ENCODE peak calls at places on chromosomes 5 and 9, in five cellular contexts. B is H1, A is astrocyte, E is GM23338, H is GM23248. O is an unnamed sample.
A peak's percentile ranks its signal among the peaks of the same experiment; 100 is the strongest.

GRCh38 chr9:135526089-135526729 is 5.0 kb downstream of the LCN1 start:
- DNase-seq in B (no peak), A (no peak), E (no peak), H (no peak), O (no peak)

GRCh38 chr9:135335691-135336181 is 143.8 kb upstream of the PPP1R26 start:
- DNase-seq in B (no peak), A (no peak), E (no peak), H (no peak), O (no peak)

GRCh38 chr9:6426117-6426516 is 13.1 kb downstream of the UHRF2 start:
- DNase-seq in B (no peak), A (no peak), E (no peak), H (no peak), O (no peak)

GRCh38 chr5:88480766-88481499 is 212.3 kb upstream of the TMEM161B start:
- DNase-seq in B (no peak), A (peak; percentile 35), E (no peak), H (peak; percentile 15), O (no peak)

GRCh38 chr5:152623951-152624350 is 218.9 kb upstream of the NMUR2 start:
- DNase-seq in B (no peak), A (no peak), E (peak; percentile 7), H (no peak), O (no peak)

GRCh38 chr5:154205441-154206117 is 15.0 kb downstream of the GALNT10 start:
- DNase-seq in B (no peak), A (peak; percentile 79), E (no peak), H (peak; percentile 22), O (no peak)

GRCh38 chr9:127422787-127423186 is 1.4 kb upstream of the ZNF79 start:
- DNase-seq in B (no peak), A (no peak), E (no peak), H (no peak), O (no peak)

GRCh38 chr9:65409471-65409980 is 124.5 kb upstream of the FOXD4L5 start:
- DNase-seq in B (no peak), A (no peak), E (no peak), H (no peak), O (no peak)

GRCh38 chr9:133257398-133258053 is 17.5 kb downstream of the ABO start:
- DNase-seq in B (no peak), A (no peak), E (no peak), H (no peak), O (no peak)

GRCh38 chr5:122602700-122603099 is 172.2 kb upstream of the SNX2 start:
- DNase-seq in B (no peak), A (no peak), E (no peak), H (no peak), O (no peak)

GRCh38 chr5:157607371-157608161 is 32.0 kb upstream of the ADAM19 start:
- DNase-seq in B (no peak), A (peak; percentile 74), E (no peak), H (peak; percentile 87), O (peak; percentile 32)

GRCh38 chr9:109923371-109923770 is 143.4 kb downstream of the PALM2AKAP2 start:
- DNase-seq in B (no peak), A (no peak), E (peak; percentile 19), H (no peak), O (no peak)

GRCh38 chr9:82581516-82581915 is 481.4 kb downstream of the RASEF start:
- DNase-seq in B (no peak), A (peak; percentile 53), E (no peak), H (no peak), O (no peak)

GRCh38 chr5:133083901-133084300 is 32.1 kb downstream of the HSPA4 start:
- DNase-seq in B (no peak), A (no peak), E (no peak), H (no peak), O (no peak)

GRCh38 chr5:17081142-17081541 is 136.3 kb upstream of the BASP1 start:
- DNase-seq in B (no peak), A (no peak), E (no peak), H (peak; percentile 60), O (no peak)

GRCh38 chr5:16970260-16970659 is 34.2 kb upstream of the MYO10 start:
- DNase-seq in B (no peak), A (no peak), E (no peak), H (no peak), O (no peak)

GRCh38 chr9:76216161-76216649 is 178.0 kb downstream of the RFK start:
- DNase-seq in B (no peak), A (peak; percentile 98), E (no peak), H (peak; percentile 95), O (peak; percentile 16)

GRCh38 chr5:178236685-178237084 is 4.1 kb upstream of the PHYKPL start:
- DNase-seq in B (no peak), A (no peak), E (no peak), H (no peak), O (no peak)

GRCh38 chr9:36731576-36731975 is 158.9 kb downstream of the MELK start:
- DNase-seq in B (no peak), A (peak; percentile 10), E (no peak), H (peak; percentile 9), O (no peak)

GRCh38 chr9:127221695-127222094 is 42.9 kb upstream of the GARNL3 start:
- DNase-seq in B (no peak), A (no peak), E (no peak), H (no peak), O (no peak)

GRCh38 chr5:17203329-17204132 is 13.9 kb upstream of the BASP1 start:
- DNase-seq in B (no peak), A (peak; percentile 56), E (peak; percentile 68), H (peak; percentile 84), O (peak; percentile 70)

GRCh38 chr9:125511780-125512179 is 195.2 kb downstream of the MAPKAP1 start:
- DNase-seq in B (peak; percentile 6), A (no peak), E (no peak), H (no peak), O (no peak)

GRCh38 chr5:151041577-151042268 is 21.3 kb downstream of the GPX3 start:
- DNase-seq in B (no peak), A (no peak), E (no peak), H (no peak), O (no peak)

GRCh38 chr9:137241490-137242328 is 622 bp downstream of the TUBB4B start:
- DNase-seq in B (no peak), A (no peak), E (no peak), H (peak; percentile 89), O (peak; percentile 79)

GRCh38 chr9:95135756-95136155 is 181.8 kb downstream of the FANCC start:
- DNase-seq in B (no peak), A (no peak), E (no peak), H (no peak), O (no peak)
- H3K4me1 ChIP-seq in B (peaks cover 5% of the 10 kb centered on the region), A (no peaks in the 10 kb centered on the region), E (peaks cover 18% of the 10 kb centered on the region), H (no peaks in the 10 kb centered on the region), O (peaks cover 35% of the 10 kb centered on the region)

DNA sequence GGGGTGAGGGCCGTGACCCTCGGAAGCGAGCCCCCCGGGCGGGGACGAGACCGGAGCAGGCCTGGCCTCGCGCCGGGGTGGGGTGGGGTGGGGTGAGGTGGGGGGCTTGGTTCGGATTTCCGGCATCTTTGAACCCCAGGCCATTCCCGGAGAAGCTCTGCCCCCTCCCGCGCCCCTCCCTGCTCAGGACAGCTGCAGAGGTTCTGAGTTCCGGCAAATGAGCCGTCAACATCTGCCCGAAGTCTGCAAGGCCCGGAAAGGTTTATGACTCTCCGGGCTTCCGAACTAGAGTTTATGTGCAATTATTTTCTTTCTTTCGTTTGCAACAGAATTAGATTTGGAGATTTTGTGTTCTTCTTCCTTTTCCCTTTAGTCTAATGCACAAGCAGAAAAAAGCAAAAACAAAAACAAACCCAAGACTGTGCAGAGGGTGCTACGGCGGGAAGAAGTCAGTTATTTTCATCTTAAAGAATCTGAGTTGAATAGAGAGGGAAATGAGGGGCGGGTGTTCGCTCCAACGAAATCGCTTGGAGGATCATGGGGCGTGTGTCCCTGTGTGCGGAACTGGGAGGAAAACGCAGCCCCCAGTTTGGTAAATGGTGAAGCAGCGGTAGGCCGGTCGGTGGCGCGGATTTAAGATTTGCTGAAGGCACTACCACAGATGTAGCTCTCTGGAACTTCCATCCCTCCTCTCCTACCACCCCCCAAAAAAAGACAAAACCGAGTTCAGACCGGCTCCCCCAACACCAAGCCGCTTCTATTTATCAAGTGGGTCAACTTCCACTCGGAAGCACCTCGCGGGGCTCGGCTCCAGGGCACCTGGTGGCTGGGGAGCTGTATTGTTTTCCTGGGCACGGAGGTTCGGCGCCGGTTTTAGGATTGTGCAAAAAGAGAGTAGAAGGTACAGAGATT is 4.8 kb downstream of the LHX2 start:
- DNase-seq in B (peak; percentile 53), A (no peak), E (no peak), H (no peak), O (no peak)
- TF ChIP-seq EZH2 in B (no peak), A (no peak), E (peak; percentile 100), H (no peak), O (peak; percentile 31)

GRCh38 chr5:72252574-72253155 is 67.4 kb downstream of the MRPS27 start:
- DNase-seq in B (no peak), A (no peak), E (no peak), H (peak; percentile 45), O (no peak)

GRCh38 chr5:72255237-72255636 is 64.8 kb downstream of the MRPS27 start:
- DNase-seq in B (no peak), A (no peak), E (no peak), H (no peak), O (no peak)

GRCh38 chr5:72251386-72251785 is 68.7 kb downstream of the MRPS27 start:
- DNase-seq in B (no peak), A (no peak), E (no peak), H (no peak), O (no peak)

GRCh38 chr5:72248352-72249032 is 71.5 kb downstream of the MRPS27 start:
- DNase-seq in B (no peak), A (peak; percentile 86), E (peak; percentile 27), H (peak; percentile 93), O (peak; percentile 74)

DNA sequence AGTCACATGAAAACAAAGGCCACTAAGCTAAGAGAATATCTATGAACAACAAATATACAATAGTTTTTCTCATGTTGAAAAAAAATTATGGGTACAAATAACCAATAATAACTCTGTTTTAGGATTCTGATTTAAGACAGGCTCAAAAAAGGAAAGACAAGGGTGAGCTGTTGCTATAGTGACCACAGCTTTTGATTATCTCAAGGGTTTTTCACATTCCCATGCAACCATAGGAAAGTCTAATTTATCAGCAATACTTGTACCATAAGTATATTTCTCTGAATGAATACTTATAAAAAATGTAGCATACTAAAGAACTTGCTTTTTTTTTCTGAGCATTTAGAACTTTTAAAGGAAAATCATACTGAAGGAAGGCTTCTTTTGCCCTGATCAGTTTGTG is 68.0 kb downstream of the MRPS27 start:
- DNase-seq in B (no peak), A (no peak), E (no peak), H (no peak), O (no peak)
- H3K4me1 ChIP-seq in B (no peaks in the 10 kb centered on the region), A (peaks cover 30% of the 10 kb centered on the region), E (no peaks in the 10 kb centered on the region), H (peaks cover 54% of the 10 kb centered on the region), O (peaks cover 5% of the 10 kb centered on the region)

DNA sequence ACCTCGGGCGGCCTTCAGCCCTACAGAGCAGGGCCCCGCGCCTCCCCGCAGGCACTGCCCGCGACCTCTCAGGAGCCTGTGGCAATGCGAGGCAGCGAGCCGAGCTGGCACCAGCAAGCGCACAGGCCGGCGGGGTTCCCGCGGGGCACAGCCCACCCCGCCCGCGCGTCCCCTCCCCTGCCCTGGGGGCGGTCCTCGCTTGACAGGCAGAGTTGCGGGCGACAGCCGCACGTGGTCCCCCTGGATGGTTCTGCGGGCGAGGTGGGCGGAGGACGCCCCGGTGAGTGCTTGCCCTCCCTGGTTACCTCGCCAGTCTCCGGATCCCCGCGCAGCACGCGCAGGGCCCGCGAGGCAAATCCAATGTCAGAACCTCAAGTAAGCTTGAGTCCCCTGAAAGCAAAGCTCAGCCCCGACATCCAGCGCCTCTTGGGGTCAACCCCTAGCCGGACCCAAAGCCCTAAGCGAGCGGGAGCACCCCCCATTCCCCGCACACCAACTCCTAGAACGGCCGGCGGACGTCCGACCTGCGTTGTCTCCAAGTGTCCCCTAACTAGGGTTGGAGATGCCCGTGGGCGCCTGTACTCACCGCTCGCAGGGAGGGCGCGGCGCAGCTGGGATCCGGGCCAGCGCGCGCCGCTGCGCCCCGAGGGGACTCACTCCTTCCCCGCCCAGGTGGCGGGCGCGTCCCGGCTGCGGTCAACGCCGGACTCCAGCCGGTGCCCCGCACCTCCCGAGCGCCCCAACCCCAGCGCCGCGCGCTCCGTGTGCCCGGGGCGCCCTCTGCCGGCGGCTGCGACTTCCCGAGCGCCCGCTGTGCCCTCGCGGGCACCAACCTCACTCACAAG is at the start of gene DRD1:
- DNase-seq in B (peak; percentile 95), A (peak; percentile 33), E (peak; percentile 86), H (peak; percentile 59), O (peak; percentile 77)
- TF ChIP-seq EZH2 in B (peak; percentile 67), A (peak; percentile 32), E (peak; percentile 60), H (no peak), O (no peak)